ENCODE peak calls at places on chromosomes 7 and 10, in four cellular contexts. W is fibroblast of the conjunctiva, M is mucosa of descending colon, N is SHP77 treated with DMSO at 0.1 percent for 48 hours. V is an unnamed sample.

GRCh38 chr10:100728928-100729876 is 16.2 kb upstream of the PAX2 start:
- DNase-seq in W (no peak), M (no peak), N (no peak), V (no peak)

GRCh38 chr7:111363099-111363498 is 199.2 kb downstream of the IMMP2L start:
- DNase-seq in W (no peak), M (no peak), N (no peak), V (no peak)

GRCh38 chr7:80346704-80347103 is 165.2 kb downstream of the GNAT3 start:
- DNase-seq in W (no peak), M (no peak), N (no peak), V (no peak)

GRCh38 chr7:115007751-115008150 is 85.9 kb downstream of the MDFIC start:
- DNase-seq in W (no peak), M (no peak), N (no peak), V (no peak)

GRCh38 chr10:70579234-70580002 is 23.1 kb downstream of the PRF1 start:
- DNase-seq in W (no peak), M (no peak), N (no peak), V (no peak)

GRCh38 chr7:39510738-39511372 is 55.3 kb upstream of the YAE1 start:
- DNase-seq in W (no peak), M (no peak), N (no peak), V (peak)

GRCh38 chr7:135414850-135415439 is 95.0 kb downstream of the CNOT4 start:
- DNase-seq in W (peak), M (no peak), N (no peak), V (peak)

GRCh38 chr10:86439544-86439943 is 72.9 kb upstream of the GRID1 start:
- DNase-seq in W (peak), M (no peak), N (no peak), V (peak)

GRCh38 chr7:19143930-19144574 is 1.2 kb downstream of the FERD3L start:
- DNase-seq in W (no peak), M (no peak), N (no peak), V (no peak)

GRCh38 chr10:48943096-48943495 is 3.5 kb upstream of the LRRC18 start:
- DNase-seq in W (no peak), M (no peak), N (no peak), V (no peak)

GRCh38 chr7:15389073-15389472 is 172.7 kb downstream of the AGMO start:
- DNase-seq in W (no peak), M (no peak), N (no peak), V (no peak)

GRCh38 chr7:35593896-35594295 is 101.0 kb downstream of the HERPUD2 start:
- DNase-seq in W (no peak), M (no peak), N (no peak), V (no peak)

V was measured in retinal pigment epithelial cell.